ENCODE peak calls at places on chromosomes 3 and 15, in nine cellular contexts. F is breast epithelium, K is heart left ventricle, J is tibial nerve, H is stomach, P is K562, E is uterus, Z is IMR-90, G is esophagus squamous epithelium. Q is an unnamed sample.
A peak's percentile ranks its signal among the peaks of the same experiment; 100 is the strongest.

GRCh38 chr3:71581981-71582611 is 1.4 kb downstream of the FOXP1 start:
- DNase-seq in Z (no peak), K (peak; percentile 71), P (peak; percentile 34), E (peak; percentile 39), F (peak; percentile 57), J (peak; percentile 17), G (no peak), H (peak; percentile 53), Q (peak; percentile 74)

GRCh38 chr3:159672728-159673471 is 315.7 kb upstream of the IL12A start:
- DNase-seq in Z (no peak), F (no peak), J (no peak), G (no peak), H (no peak), P (no peak), K (no peak), E (no peak), Q (no peak)

GRCh38 chr3:14472471-14473351 is 67.4 kb downstream of the GRIP2 start:
- DNase-seq in H (no peak), J (no peak), P (no peak), K (no peak), E (peak; percentile 70), F (no peak), G (no peak), Z (peak; percentile 92), Q (no peak)

GRCh38 chr15:67146214-67146613 is 80.8 kb downstream of the SMAD3 start:
- DNase-seq in H (peak; percentile 45), F (no peak), E (peak; percentile 74), J (no peak), P (no peak), G (no peak), K (peak; percentile 71), Z (peak; percentile 93), Q (peak; percentile 57)

GRCh38 chr15:69225355-69226027 is 65.1 kb downstream of the GLCE start:
- DNase-seq in E (no peak), K (no peak), Z (peak; percentile 67), G (no peak), P (no peak), F (no peak), J (no peak), H (no peak), Q (no peak)

GRCh38 chr3:14801031-14801430 is 17.7 kb upstream of the FGD5 start:
- DNase-seq in E (no peak), J (no peak), P (no peak), G (no peak), H (no peak), K (no peak), Z (no peak), F (no peak), Q (no peak)

GRCh38 chr3:55283441-55283925 is 203.6 kb downstream of the WNT5A start:
- DNase-seq in G (no peak), K (no peak), F (no peak), J (no peak), P (no peak), H (no peak), E (no peak), Z (no peak), Q (no peak)

GRCh38 chr3:152258448-152259302 is 10.1 kb upstream of the MBNL1 start:
- DNase-seq in F (no peak), J (no peak), G (no peak), P (no peak), K (peak; percentile 60), H (peak; percentile 35), E (peak; percentile 61), Z (peak; percentile 95), Q (peak; percentile 27)

GRCh38 chr3:170364965-170365364 is 7.5 kb downstream of the SKIL start:
- DNase-seq in F (no peak), K (no peak), G (no peak), P (no peak), H (no peak), E (no peak), J (no peak), Z (no peak), Q (no peak)

GRCh38 chr3:170361711-170362110 is 4.2 kb downstream of the SKIL start:
- DNase-seq in G (no peak), Z (no peak), H (no peak), P (peak; percentile 23), J (no peak), K (no peak), E (no peak), F (no peak), Q (no peak)

GRCh38 chr3:170360476-170360875 is 3.0 kb downstream of the SKIL start:
- DNase-seq in Z (peak; percentile 63), H (no peak), J (no peak), F (no peak), E (no peak), G (no peak), P (no peak), K (no peak), Q (no peak)

GRCh38 chr3:170360916-170361315 is 3.4 kb downstream of the SKIL start:
- DNase-seq in G (no peak), K (no peak), P (no peak), F (no peak), H (no peak), Z (peak; percentile 11), E (no peak), J (no peak), Q (no peak)

DNA sequence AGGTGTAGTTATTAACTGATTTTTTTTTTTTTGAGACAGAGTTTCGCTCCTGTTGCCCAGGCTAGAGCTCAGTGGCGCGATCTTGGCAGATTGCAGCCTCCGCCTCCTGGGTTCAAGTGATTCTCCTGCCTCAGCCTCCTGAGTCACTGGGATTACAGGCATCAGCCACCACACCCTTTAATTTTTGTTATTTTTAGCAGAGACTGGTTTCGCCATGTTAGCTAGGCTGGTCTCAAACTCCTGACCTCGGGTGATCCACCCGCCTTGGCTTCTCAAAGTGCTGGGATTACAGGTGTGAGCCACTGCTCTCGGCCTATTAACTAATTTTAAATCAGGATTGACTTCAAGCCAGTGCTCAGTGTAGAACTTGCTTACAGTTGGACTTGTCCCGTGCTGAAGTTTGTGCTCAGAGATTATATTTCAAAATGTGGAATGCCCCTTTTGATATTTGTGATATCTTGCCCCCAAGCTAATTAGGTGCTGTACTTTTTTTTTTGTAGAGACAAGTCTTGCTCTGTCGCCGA is 6.0 kb downstream of the SKIL start:
- DNase-seq in K (no peak), P (no peak), H (no peak), J (no peak), G (no peak), E (no peak), F (no peak), Z (no peak), Q (no peak)
- H3K4me3 ChIP-seq in K (no peak overlapping the region), P (no peak overlapping the region), H (no peak overlapping the region), J (no peak overlapping the region), G (no peak overlapping the region), E (no peak overlapping the region), F (no peak overlapping the region), Z (no peak overlapping the region), Q (no peak overlapping the region)

GRCh38 chr3:64149886-64150285 is 75.4 kb downstream of the PRICKLE2 start:
- DNase-seq in K (peak; percentile 40), F (no peak), E (no peak), J (no peak), Z (no peak), H (no peak), G (no peak), P (no peak), Q (no peak)

GRCh38 chr3:64150527-64151238 is 74.6 kb downstream of the PRICKLE2 start:
- DNase-seq in E (peak; percentile 32), G (no peak), Z (peak; percentile 99), K (peak; percentile 88), P (no peak), H (peak; percentile 84), F (peak; percentile 62), J (no peak), Q (peak; percentile 64)

GRCh38 chr3:64152100-64152499 is 73.2 kb downstream of the PRICKLE2 start:
- DNase-seq in G (no peak), H (no peak), Z (peak; percentile 89), E (peak; percentile 46), J (no peak), F (no peak), K (no peak), P (no peak), Q (no peak)

GRCh38 chr3:64152676-64153466 is 72.4 kb downstream of the PRICKLE2 start:
- DNase-seq in E (no peak), F (no peak), Z (no peak), G (no peak), K (no peak), P (no peak), J (no peak), H (no peak), Q (no peak)

DNA sequence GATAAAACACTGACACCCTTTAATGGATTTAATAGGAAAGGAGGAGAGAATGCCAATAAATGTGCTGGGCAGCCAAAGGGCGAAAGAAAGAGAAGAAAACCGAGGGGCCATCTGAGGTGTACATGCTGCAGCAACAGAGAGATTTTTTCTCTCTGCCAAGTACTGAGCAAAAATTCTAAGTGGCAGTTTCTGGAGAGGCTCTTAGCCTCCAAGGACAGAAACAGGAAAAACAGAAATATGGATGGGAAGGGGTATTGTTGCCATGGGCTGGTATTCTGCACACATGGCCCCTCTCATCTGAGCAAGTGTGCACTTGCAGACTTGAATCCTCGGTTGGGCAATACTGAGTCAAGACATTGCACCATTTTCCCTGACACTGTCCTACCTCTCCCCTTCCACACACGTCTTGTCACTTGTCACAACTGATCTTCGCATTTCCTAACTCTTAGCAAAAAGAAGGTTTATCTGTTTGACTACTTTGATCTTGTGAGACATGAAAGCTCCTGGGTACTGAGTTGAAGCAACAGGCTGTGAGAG is 73.9 kb downstream of the PRICKLE2 start:
- DNase-seq in G (no peak), K (no peak), E (no peak), Z (no peak), F (no peak), P (no peak), J (no peak), H (no peak), Q (no peak)
- H3K27ac ChIP-seq in G (peak overlapping the region; percentile 78), K (peak overlapping the region; percentile 74), E (peak overlapping the region; percentile 74), Z (peak overlapping the region; percentile 61), F (peak overlapping the region; percentile 84), P (no peak overlapping the region), J (no peak overlapping the region), H (peak overlapping the region; percentile 81), Q (peak overlapping the region; percentile 46)

GRCh38 chr3:184003187-184003967 is 14.3 kb downstream of the ABCC5 start:
- DNase-seq in F (no peak), H (no peak), Z (peak; percentile 81), P (no peak), G (no peak), E (no peak), K (no peak), J (no peak), Q (no peak)

GRCh38 chr3:184005981-184006507 is 11.6 kb downstream of the ABCC5 start:
- DNase-seq in H (peak; percentile 90), G (no peak), P (peak; percentile 42), K (peak; percentile 84), J (no peak), E (no peak), F (peak; percentile 62), Z (peak; percentile 37), Q (peak; percentile 93)

GRCh38 chr3:184002469-184002868 is 15.2 kb downstream of the ABCC5 start:
- DNase-seq in Z (no peak), J (no peak), H (no peak), E (no peak), F (no peak), P (no peak), K (peak; percentile 64), G (no peak), Q (no peak)

GRCh38 chr3:184004483-184004882 is 13.2 kb downstream of the ABCC5 start:
- DNase-seq in K (no peak), E (no peak), J (no peak), F (no peak), P (no peak), H (no peak), G (no peak), Z (no peak), Q (no peak)

DNA sequence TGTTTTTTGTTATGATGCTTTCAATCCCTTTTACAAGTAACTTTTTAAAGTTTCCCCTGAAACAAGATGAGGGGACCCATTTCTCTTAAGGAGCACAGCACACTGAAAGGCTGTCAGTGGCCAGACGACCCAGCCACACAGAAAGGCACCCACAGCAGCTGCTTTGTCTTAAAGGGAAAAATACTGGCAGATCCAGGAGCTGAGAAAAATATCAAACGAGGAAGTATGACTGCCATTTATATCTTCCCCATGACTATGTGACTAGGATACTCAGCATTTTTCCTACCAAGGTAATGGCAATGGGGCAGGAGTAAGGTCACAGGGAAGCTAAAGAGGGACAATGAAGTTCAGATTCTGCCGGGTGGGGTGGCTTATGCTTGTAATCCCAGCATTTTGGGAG is 15.9 kb downstream of the ABCC5 start:
- DNase-seq in H (no peak), J (no peak), G (no peak), E (no peak), P (no peak), F (no peak), Z (no peak), K (no peak), Q (no peak)
- TF ChIP-seq POLR2A in H (no peak), J (no peak), G (no peak), E (no peak), P (no peak), F (no peak), Z (no peak), K (no peak), Q (no peak)

GRCh38 chr3:6860149-6860548 is 766 bp upstream of the GRM7 start:
- DNase-seq in F (no peak), H (no peak), Z (no peak), P (no peak), K (no peak), J (no peak), G (no peak), E (no peak), Q (no peak)

GRCh38 chr3:6861989-6862879 is 1.3 kb downstream of the GRM7 start:
- DNase-seq in J (no peak), P (no peak), Z (no peak), E (no peak), G (no peak), F (no peak), H (no peak), K (no peak), Q (no peak)

GRCh38 chr3:6861331-6861988 is 545 bp downstream of the GRM7 start:
- DNase-seq in F (no peak), Z (no peak), G (no peak), K (no peak), J (no peak), E (no peak), H (no peak), P (no peak), Q (no peak)

GRCh38 chr3:6860911-6861330 is at the start of gene GRM7:
- DNase-seq in G (no peak), E (peak; percentile 34), J (no peak), H (no peak), P (no peak), K (no peak), F (no peak), Z (no peak), Q (no peak)

DNA sequence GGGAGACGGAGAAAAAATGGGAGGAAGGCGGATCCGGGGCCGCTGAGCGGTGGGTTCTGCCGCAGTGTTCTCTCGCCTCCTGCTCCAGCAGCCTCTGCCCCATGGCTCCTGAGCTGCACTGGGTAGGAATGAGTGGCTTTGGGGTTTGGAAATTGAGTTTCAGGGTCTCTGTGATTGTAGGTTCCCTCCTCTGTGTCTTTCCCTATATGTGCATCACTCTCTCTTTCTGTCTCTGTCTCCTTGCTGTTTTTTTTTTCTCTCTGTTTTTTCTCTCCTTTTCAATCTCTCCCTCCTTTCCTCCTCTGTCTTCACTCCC is 1.9 kb downstream of the GRM7 start:
- DNase-seq in Z (no peak), G (no peak), E (no peak), J (no peak), H (no peak), K (no peak), F (no peak), P (no peak), Q (no peak)
- H3K4me3 ChIP-seq in Z (no peak overlapping the region), G (peak overlapping the region; percentile 36), E (peak overlapping the region; percentile 37), J (peak overlapping the region; percentile 25), H (peak overlapping the region; percentile 53), K (no peak overlapping the region), F (peak overlapping the region; percentile 10), P (no peak overlapping the region), Q (peak overlapping the region; percentile 15)

Q was measured in Peyer's patch.